ENCODE peak calls at places on chromosomes 4 and X, in four cellular contexts. F is AG04450; L is CD4-positive, alpha-beta T cell; J is activated naive CD8-positive, alpha-beta T cell treated with anti-CD3 and anti-CD28 coated beads for 36 hours. A is an unnamed sample.

GRCh38 chr4:1261107-1261928 is 12.4 kb upstream of the CTBP1 start:
- DNase-seq in F (no peak), L (no peak), J (no peak), A (no peak)

GRCh38 chr4:120536884-120537283 is 385.6 kb downstream of the PRDM5 start:
- DNase-seq in F (no peak), L (no peak), J (no peak), A (no peak)

GRCh38 chr4:41148292-41148691 is 66.0 kb downstream of the APBB2 start:
- DNase-seq in F (no peak), L (no peak), J (no peak), A (no peak)

GRCh38 chr4:7354937-7355336 is 79.8 kb downstream of the PSAPL1 start:
- DNase-seq in F (no peak), L (no peak), J (no peak), A (no peak)

GRCh38 chr4:83197555-83198235 is 83.2 kb upstream of the PLAC8 start:
- DNase-seq in F (no peak), L (no peak), J (no peak), A (no peak)

GRCh38 chr4:34323549-34324325 is 1920.6 kb downstream of the ARAP2 start:
- DNase-seq in F (no peak), L (no peak), J (no peak), A (no peak)

GRCh38 chr4:56653461-56654237 is 27.4 kb downstream of the HOPX start:
- DNase-seq in F (no peak), L (no peak), J (peak; percentile 23), A (no peak)

GRCh38 chr4:93065790-93066189 is 762.0 kb downstream of the GRID2 start:
- DNase-seq in F (no peak), L (no peak), J (no peak), A (no peak)

GRCh38 chrX:17521871-17522693 is 147.1 kb downstream of the NHS start:
- DNase-seq in F (no peak), L (no peak), J (no peak), A (no peak)

GRCh38 chrX:33211356-33212254 is at the start of gene DMD:
- DNase-seq in F (peak; percentile 60), L (no peak), J (no peak), A (peak; percentile 44)

GRCh38 chrX:3532571-3532970 is 180.9 kb downstream of the PRKX start:
- DNase-seq in F (no peak), L (no peak), J (no peak), A (no peak)

GRCh38 chr4:41405464-41405863 is 132.5 kb upstream of the LIMCH1 start:
- DNase-seq in F (no peak), L (no peak), J (no peak), A (no peak)

GRCh38 chr4:74085669-74086068 is 13.3 kb downstream of the CXCL2 start:
- DNase-seq in F (no peak), L (no peak), J (no peak), A (no peak)

GRCh38 chr4:151226004-151226932 is 50.7 kb upstream of the PRSS48 start:
- DNase-seq in F (peak; percentile 60), L (no peak), J (no peak), A (peak; percentile 62)

GRCh38 chr4:36414248-36414647 is 132.8 kb downstream of the DTHD1 start:
- DNase-seq in F (no peak), L (no peak), J (no peak), A (no peak)

GRCh38 chrX:120301960-120302359 is 9.3 kb downstream of the TMEM255A start:
- DNase-seq in F (no peak), L (no peak), J (no peak), A (no peak)

GRCh38 chrX:81286075-81286474 is 84.2 kb downstream of the SH3BGRL start:
- DNase-seq in F (no peak), L (no peak), J (no peak), A (no peak)

GRCh38 chr4:157509286-157509685 is 288.8 kb downstream of the GRIA2 start:
- DNase-seq in F (no peak), L (no peak), J (no peak), A (no peak)

GRCh38 chr4:100728861-100729260 is 211.0 kb upstream of the EMCN start:
- DNase-seq in F (no peak), L (no peak), J (no peak), A (no peak)

GRCh38 chr4:40305329-40306193 is 29.6 kb upstream of the CHRNA9 start:
- DNase-seq in F (no peak), L (peak; percentile 25), J (peak; percentile 80), A (no peak)

A was measured in smooth muscle cell of the brain vasculature.